ENCODE peak calls at places on chromosome 13, in nine cellular contexts. One of them, this sample, is unnamed. For H3K4me1, the result is how much of the 10 kb centered on the place peaks cover.

GRCh38 chr13:76292726-76293125 is 593.5 kb downstream of the KCTD12 start:
- DNase-seq in sigmoid colon: no peak
- DNase-seq in ovary: no peak
- DNase-seq in H1: no peak
- DNase-seq in suprapubic skin: no peak
- DNase-seq in stomach: no peak
- DNase-seq in HepG2: no peak
- DNase-seq in tibial nerve: no peak
- DNase-seq in SK-N-SH: no peak
- DNase-seq in this sample: no peak

GRCh38 chr13:97233499-97233898 is 11.4 kb downstream of the MBNL2 start:
- DNase-seq in HepG2: peak
- DNase-seq in tibial nerve: no peak
- DNase-seq in sigmoid colon: no peak
- DNase-seq in ovary: no peak
- DNase-seq in H1: no peak
- DNase-seq in suprapubic skin: no peak
- DNase-seq in SK-N-SH: no peak
- DNase-seq in stomach: no peak
- DNase-seq in this sample: no peak

GRCh38 chr13:99040536-99041141 is 62.8 kb upstream of the DOCK9 start:
- DNase-seq in stomach: no peak
- DNase-seq in suprapubic skin: no peak
- DNase-seq in ovary: no peak
- DNase-seq in H1: no peak
- DNase-seq in HepG2: no peak
- DNase-seq in SK-N-SH: no peak
- DNase-seq in sigmoid colon: no peak
- DNase-seq in tibial nerve: no peak
- DNase-seq in this sample: no peak

GRCh38 chr13:71712988-71713653 is 153.9 kb downstream of the DACH1 start:
- DNase-seq in HepG2: peak
- DNase-seq in stomach: no peak
- DNase-seq in tibial nerve: no peak
- DNase-seq in ovary: no peak
- DNase-seq in H1: peak
- DNase-seq in sigmoid colon: no peak
- DNase-seq in SK-N-SH: peak
- DNase-seq in suprapubic skin: no peak
- DNase-seq in this sample: no peak

GRCh38 chr13:62280590-62280989 is 864.9 kb upstream of the PCDH20 start:
- DNase-seq in tibial nerve: no peak
- DNase-seq in stomach: no peak
- DNase-seq in HepG2: no peak
- DNase-seq in H1: no peak
- DNase-seq in suprapubic skin: no peak
- DNase-seq in SK-N-SH: no peak
- DNase-seq in ovary: no peak
- DNase-seq in sigmoid colon: no peak
- DNase-seq in this sample: no peak

GRCh38 chr13:113589251-113589960 is 4.9 kb downstream of the TFDP1 start:
- DNase-seq in sigmoid colon: no peak
- DNase-seq in tibial nerve: no peak
- DNase-seq in stomach: peak
- DNase-seq in ovary: peak
- DNase-seq in SK-N-SH: no peak
- DNase-seq in H1: no peak
- DNase-seq in HepG2: no peak
- DNase-seq in suprapubic skin: no peak
- DNase-seq in this sample: peak

GRCh38 chr13:29480893-29481525 is 114.5 kb downstream of the SLC7A1 start:
- DNase-seq in SK-N-SH: no peak
- DNase-seq in suprapubic skin: no peak
- DNase-seq in H1: no peak
- DNase-seq in HepG2: no peak
- DNase-seq in sigmoid colon: no peak
- DNase-seq in stomach: no peak
- DNase-seq in tibial nerve: no peak
- DNase-seq in ovary: no peak
- DNase-seq in this sample: no peak

GRCh38 chr13:49908637-49909036 is 27.5 kb downstream of the SPRYD7 start:
- DNase-seq in stomach: no peak
- DNase-seq in H1: no peak
- DNase-seq in SK-N-SH: no peak
- DNase-seq in HepG2: no peak
- DNase-seq in ovary: no peak
- DNase-seq in sigmoid colon: no peak
- DNase-seq in suprapubic skin: no peak
- DNase-seq in tibial nerve: no peak
- DNase-seq in this sample: no peak

GRCh38 chr13:93151277-93151676 is 75.3 kb upstream of the GPC6 start:
- DNase-seq in suprapubic skin: no peak
- DNase-seq in stomach: no peak
- DNase-seq in tibial nerve: no peak
- DNase-seq in H1: no peak
- DNase-seq in sigmoid colon: no peak
- DNase-seq in SK-N-SH: no peak
- DNase-seq in ovary: no peak
- DNase-seq in HepG2: no peak
- DNase-seq in this sample: no peak

GRCh38 chr13:70034280-70034679 is 73.3 kb upstream of the ATXN8OS start:
- DNase-seq in stomach: no peak
- DNase-seq in suprapubic skin: no peak
- DNase-seq in ovary: no peak
- DNase-seq in sigmoid colon: no peak
- DNase-seq in SK-N-SH: no peak
- DNase-seq in HepG2: no peak
- DNase-seq in H1: no peak
- DNase-seq in tibial nerve: no peak
- DNase-seq in this sample: no peak

GRCh38 chr13:33665776-33666175 is 152.2 kb upstream of the RFC3 start:
- DNase-seq in SK-N-SH: no peak
- DNase-seq in H1: no peak
- DNase-seq in sigmoid colon: no peak
- DNase-seq in stomach: no peak
- DNase-seq in HepG2: no peak
- DNase-seq in tibial nerve: no peak
- DNase-seq in suprapubic skin: no peak
- DNase-seq in ovary: no peak
- DNase-seq in this sample: no peak

GRCh38 chr13:99969934-99970760 is 1.4 kb downstream of the ZIC5 start:
- DNase-seq in suprapubic skin: no peak
- DNase-seq in stomach: no peak
- DNase-seq in H1: no peak
- DNase-seq in tibial nerve: no peak
- DNase-seq in SK-N-SH: no peak
- DNase-seq in sigmoid colon: no peak
- DNase-seq in HepG2: peak
- DNase-seq in ovary: no peak
- DNase-seq in this sample: no peak

GRCh38 chr13:72920097-72920496 is 138.2 kb downstream of the PIBF1 start:
- DNase-seq in stomach: no peak
- DNase-seq in ovary: no peak
- DNase-seq in sigmoid colon: no peak
- DNase-seq in H1: no peak
- DNase-seq in SK-N-SH: no peak
- DNase-seq in tibial nerve: no peak
- DNase-seq in HepG2: no peak
- DNase-seq in suprapubic skin: no peak
- DNase-seq in this sample: no peak

GRCh38 chr13:113765241-113765910 is 6.3 kb downstream of the TMEM255B start:
- DNase-seq in sigmoid colon: peak
- DNase-seq in stomach: no peak
- DNase-seq in ovary: no peak
- DNase-seq in SK-N-SH: no peak
- DNase-seq in suprapubic skin: peak
- DNase-seq in H1: no peak
- DNase-seq in tibial nerve: no peak
- DNase-seq in HepG2: no peak
- DNase-seq in this sample: no peak

GRCh38 chr13:73200432-73200831 is 141.6 kb downstream of the KLF5 start:
- DNase-seq in H1: no peak
- DNase-seq in stomach: peak
- DNase-seq in suprapubic skin: no peak
- DNase-seq in sigmoid colon: no peak
- DNase-seq in tibial nerve: no peak
- DNase-seq in HepG2: no peak
- DNase-seq in SK-N-SH: no peak
- DNase-seq in ovary: no peak
- DNase-seq in this sample: no peak

GRCh38 chr13:45932172-45932571 is 80.6 kb upstream of the SIAH3 start:
- DNase-seq in H1: no peak
- DNase-seq in stomach: no peak
- DNase-seq in SK-N-SH: no peak
- DNase-seq in tibial nerve: no peak
- DNase-seq in suprapubic skin: no peak
- DNase-seq in sigmoid colon: no peak
- DNase-seq in ovary: no peak
- DNase-seq in HepG2: no peak
- DNase-seq in this sample: no peak

GRCh38 chr13:25683662-25684370 is 312.0 kb downstream of the ATP8A2 start:
- DNase-seq in suprapubic skin: no peak
- DNase-seq in SK-N-SH: no peak
- DNase-seq in ovary: no peak
- DNase-seq in HepG2: no peak
- DNase-seq in H1: no peak
- DNase-seq in tibial nerve: no peak
- DNase-seq in sigmoid colon: no peak
- DNase-seq in stomach: no peak
- DNase-seq in this sample: no peak

GRCh38 chr13:103055166-103055565 is 11.1 kb downstream of the SLC10A2 start:
- DNase-seq in sigmoid colon: no peak
- DNase-seq in ovary: no peak
- DNase-seq in HepG2: no peak
- DNase-seq in suprapubic skin: no peak
- DNase-seq in H1: no peak
- DNase-seq in stomach: no peak
- DNase-seq in SK-N-SH: no peak
- DNase-seq in tibial nerve: no peak
- DNase-seq in this sample: no peak

GRCh38 chr13:48494874-48495273 is 38.0 kb downstream of the RCBTB2 start:
- DNase-seq in H1: no peak
- DNase-seq in SK-N-SH: no peak
- DNase-seq in stomach: no peak
- DNase-seq in suprapubic skin: no peak
- DNase-seq in sigmoid colon: no peak
- DNase-seq in tibial nerve: no peak
- DNase-seq in HepG2: no peak
- DNase-seq in ovary: no peak
- DNase-seq in this sample: no peak
- H3K4me1 ChIP-seq in H1: under half
- H3K4me1 ChIP-seq in SK-N-SH: under half
- H3K4me1 ChIP-seq in stomach: under half
- H3K4me1 ChIP-seq in suprapubic skin: under half
- H3K4me1 ChIP-seq in sigmoid colon: under half
- H3K4me1 ChIP-seq in tibial nerve: under half
- H3K4me1 ChIP-seq in HepG2: under half
- H3K4me1 ChIP-seq in ovary: under half
- H3K4me1 ChIP-seq in this sample: under half

GRCh38 chr13:110681868-110682550 is 23.9 kb downstream of the CARS2 start:
- DNase-seq in HepG2: no peak
- DNase-seq in sigmoid colon: no peak
- DNase-seq in tibial nerve: no peak
- DNase-seq in ovary: no peak
- DNase-seq in stomach: no peak
- DNase-seq in suprapubic skin: no peak
- DNase-seq in H1: no peak
- DNase-seq in SK-N-SH: no peak
- DNase-seq in this sample: no peak

GRCh38 chr13:110682746-110683145 is 23.2 kb downstream of the CARS2 start:
- DNase-seq in SK-N-SH: no peak
- DNase-seq in H1: no peak
- DNase-seq in ovary: no peak
- DNase-seq in HepG2: no peak
- DNase-seq in stomach: no peak
- DNase-seq in suprapubic skin: no peak
- DNase-seq in tibial nerve: no peak
- DNase-seq in sigmoid colon: no peak
- DNase-seq in this sample: no peak

GRCh38 chr13:110677731-110678545 is 28.0 kb downstream of the CARS2 start:
- DNase-seq in suprapubic skin: no peak
- DNase-seq in ovary: no peak
- DNase-seq in H1: no peak
- DNase-seq in stomach: no peak
- DNase-seq in HepG2: no peak
- DNase-seq in sigmoid colon: no peak
- DNase-seq in SK-N-SH: no peak
- DNase-seq in tibial nerve: no peak
- DNase-seq in this sample: no peak

GRCh38 chr13:110683203-110683883 is 22.6 kb downstream of the CARS2 start:
- DNase-seq in stomach: no peak
- DNase-seq in HepG2: peak
- DNase-seq in suprapubic skin: no peak
- DNase-seq in SK-N-SH: no peak
- DNase-seq in tibial nerve: no peak
- DNase-seq in H1: no peak
- DNase-seq in sigmoid colon: no peak
- DNase-seq in ovary: no peak
- DNase-seq in this sample: no peak

GRCh38 chr13:110680852-110681251 is 25.1 kb downstream of the CARS2 start:
- DNase-seq in suprapubic skin: no peak
- DNase-seq in sigmoid colon: no peak
- DNase-seq in HepG2: peak
- DNase-seq in stomach: no peak
- DNase-seq in ovary: no peak
- DNase-seq in tibial nerve: no peak
- DNase-seq in SK-N-SH: peak
- DNase-seq in H1: no peak
- DNase-seq in this sample: no peak
- TF ChIP-seq EP300 in suprapubic skin: no peak
- TF ChIP-seq EP300 in sigmoid colon: no peak
- TF ChIP-seq EP300 in HepG2: no peak
- TF ChIP-seq EP300 in stomach: no peak
- TF ChIP-seq EP300 in ovary: no peak
- TF ChIP-seq EP300 in tibial nerve: no peak
- TF ChIP-seq EP300 in SK-N-SH: no peak
- TF ChIP-seq EP300 in H1: no peak
- TF ChIP-seq EP300 in this sample: no peak

DNA sequence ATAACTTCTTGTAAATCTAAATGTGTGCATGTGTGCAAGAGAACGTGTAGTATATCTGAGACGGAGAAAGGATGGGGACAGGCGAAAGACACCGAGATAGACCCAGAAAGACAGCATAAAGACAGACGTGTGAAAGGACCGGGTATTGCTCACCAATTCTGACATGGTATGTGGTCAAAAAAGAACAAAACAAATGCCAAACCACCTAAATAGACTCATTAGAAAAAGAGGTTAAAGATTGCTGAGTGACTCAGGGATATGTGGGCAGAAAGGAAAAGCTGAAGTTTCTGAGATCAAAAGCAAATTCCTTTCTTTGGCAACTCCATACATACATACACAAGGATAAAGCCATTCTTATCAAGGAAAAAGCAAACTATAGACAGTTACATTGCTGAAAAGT is 179.7 kb upstream of the TSC22D1 start:
- DNase-seq in H1: no peak
- DNase-seq in tibial nerve: no peak
- DNase-seq in SK-N-SH: no peak
- DNase-seq in ovary: no peak
- DNase-seq in sigmoid colon: no peak
- DNase-seq in HepG2: peak
- DNase-seq in stomach: no peak
- DNase-seq in suprapubic skin: no peak
- DNase-seq in this sample: no peak
- H3K27ac ChIP-seq in H1: no peak
- H3K27ac ChIP-seq in tibial nerve: no peak
- H3K27ac ChIP-seq in SK-N-SH: peak
- H3K27ac ChIP-seq in ovary: no peak
- H3K27ac ChIP-seq in sigmoid colon: no peak
- H3K27ac ChIP-seq in HepG2: no peak
- H3K27ac ChIP-seq in stomach: peak
- H3K27ac ChIP-seq in suprapubic skin: no peak
- H3K27ac ChIP-seq in this sample: peak

GRCh38 chr13:35936579-35936978 is 194.6 kb downstream of the DCLK1 start:
- DNase-seq in suprapubic skin: no peak
- DNase-seq in tibial nerve: peak
- DNase-seq in stomach: no peak
- DNase-seq in ovary: no peak
- DNase-seq in HepG2: no peak
- DNase-seq in SK-N-SH: no peak
- DNase-seq in sigmoid colon: peak
- DNase-seq in H1: no peak
- DNase-seq in this sample: no peak
- H3K4me1 ChIP-seq in suprapubic skin: under half
- H3K4me1 ChIP-seq in tibial nerve: under half
- H3K4me1 ChIP-seq in stomach: under half
- H3K4me1 ChIP-seq in ovary: under half
- H3K4me1 ChIP-seq in HepG2: under half
- H3K4me1 ChIP-seq in SK-N-SH: under half
- H3K4me1 ChIP-seq in sigmoid colon: under half
- H3K4me1 ChIP-seq in H1: under half
- H3K4me1 ChIP-seq in this sample: under half

This sample was measured in transverse colon.